ENCODE peak calls at places on chromosomes 1 and 21, in six cellular contexts. S is PC-9, M is IMR-90, K is mesendoderm, U is heart right ventricle, J is colonic mucosa. O is an unnamed sample.

GRCh38 chr1:94820918-94821317 is 761 bp downstream of the SLC44A3 start:
- DNase-seq in S (peak), M (no peak), K (no peak), U (no peak), J (no peak), O (no peak)

GRCh38 chr1:186536272-186536905 is 75.5 kb upstream of the PDC start:
- DNase-seq in S (no peak), M (peak), K (no peak), U (no peak), J (no peak), O (no peak)

GRCh38 chr1:12527564-12527963 is 90.4 kb downstream of the DHRS3 start:
- DNase-seq in S (no peak), M (no peak), K (no peak), U (no peak), J (no peak), O (peak)

GRCh38 chr1:175287377-175287776 is 94.8 kb upstream of the KIAA0040 start:
- DNase-seq in S (no peak), M (no peak), K (no peak), U (no peak), J (no peak), O (no peak)

GRCh38 chr1:196302981-196303380 is 305.3 kb downstream of the KCNT2 start:
- DNase-seq in S (no peak), M (no peak), K (peak), U (no peak), J (no peak), O (no peak)

GRCh38 chr1:186146971-186147370 is 228.1 kb downstream of the TPR start:
- DNase-seq in S (no peak), M (no peak), K (no peak), U (no peak), J (no peak), O (no peak)

GRCh38 chr1:225735252-225736149 is 42.1 kb upstream of the SRP9 start:
- DNase-seq in S (peak), M (peak), K (peak), U (peak), J (peak), O (peak)

GRCh38 chr1:147924813-147925212 is 3.4 kb upstream of the GPR89B start:
- DNase-seq in S (no peak), M (no peak), K (peak), U (no peak), J (no peak), O (no peak)

GRCh38 chr1:116826818-116827606 is 72.8 kb downstream of the CD2 start:
- DNase-seq in S (no peak), M (peak), K (peak), U (no peak), J (peak), O (no peak)

GRCh38 chr1:223444411-223444810 is 51.2 kb downstream of the CCDC185 start:
- DNase-seq in S (no peak), M (no peak), K (no peak), U (no peak), J (no peak), O (no peak)

GRCh38 chr1:237393632-237394031 is 351.6 kb downstream of the RYR2 start:
- DNase-seq in S (no peak), M (no peak), K (no peak), U (no peak), J (no peak), O (no peak)

GRCh38 chr1:29473167-29473855 is 237.0 kb downstream of the PTPRU start:
- DNase-seq in S (no peak), M (no peak), K (no peak), U (no peak), J (no peak), O (no peak)

GRCh38 chr1:73576084-73576483 is 621.9 kb downstream of the LRRIQ3 start:
- DNase-seq in S (no peak), M (no peak), K (no peak), U (no peak), J (no peak), O (no peak)

GRCh38 chr1:27392778-27393635 is 585 bp downstream of the GPR3 start:
- DNase-seq in S (no peak), M (no peak), K (peak), U (no peak), J (no peak), O (no peak)

GRCh38 chr1:51131185-51131584 is 29.2 kb downstream of the C1orf185 start:
- DNase-seq in S (no peak), M (no peak), K (no peak), U (no peak), J (no peak), O (no peak)

GRCh38 chr1:214416417-214417212 is 134.8 kb downstream of the PTPN14 start:
- DNase-seq in S (no peak), M (peak), K (no peak), U (no peak), J (no peak), O (no peak)

GRCh38 chr1:243268284-243268653 is 12.4 kb downstream of the SDCCAG8 start:
- DNase-seq in S (peak), M (peak), K (no peak), U (no peak), J (no peak), O (no peak)

GRCh38 chr1:228494970-228495853 is 8.0 kb downstream of the RNF187 start:
- DNase-seq in S (no peak), M (no peak), K (no peak), U (no peak), J (no peak), O (no peak)

GRCh38 chr1:232011961-232012360 is 385.4 kb downstream of the DISC1 start:
- DNase-seq in S (no peak), M (peak), K (peak), U (no peak), J (no peak), O (no peak)

GRCh38 chr21:24076179-24076578 is 1531.1 kb downstream of the MRPL39 start:
- DNase-seq in S (no peak), M (peak), K (peak), U (no peak), J (no peak), O (no peak)

GRCh38 chr1:8343464-8344001 is 25.6 kb downstream of the SLC45A1 start:
- DNase-seq in S (peak), M (peak), K (no peak), U (peak), J (peak), O (peak)

GRCh38 chr1:151715726-151716404 is 738 bp downstream of the CELF3 start:
- DNase-seq in S (no peak), M (no peak), K (peak), U (no peak), J (no peak), O (no peak)

GRCh38 chr1:240599299-240599698 is 12.7 kb downstream of the GREM2 start:
- DNase-seq in S (no peak), M (no peak), K (no peak), U (no peak), J (no peak), O (no peak)

GRCh38 chr1:28871631-28872401 is 42.6 kb upstream of the EPB41 start:
- DNase-seq in S (no peak), M (no peak), K (no peak), U (no peak), J (no peak), O (no peak)

GRCh38 chr1:208511242-208511860 is 267.2 kb upstream of the PLXNA2 start:
- DNase-seq in S (no peak), M (no peak), K (no peak), U (no peak), J (no peak), O (no peak)

GRCh38 chr1:10744044-10744443 is 52.4 kb downstream of the CASZ1 start:
- DNase-seq in S (no peak), M (no peak), K (no peak), U (no peak), J (peak), O (no peak)

GRCh38 chr1:204599596-204599995 is 83.4 kb downstream of the MDM4 start:
- DNase-seq in S (no peak), M (no peak), K (no peak), U (no peak), J (no peak), O (no peak)

GRCh38 chr1:224450164-224450955 is 15.8 kb upstream of the WDR26 start:
- DNase-seq in S (no peak), M (no peak), K (no peak), U (no peak), J (no peak), O (no peak)

GRCh38 chr1:110040548-110040947 is 6.1 kb downstream of the STRIP1 start:
- DNase-seq in S (no peak), M (no peak), K (no peak), U (no peak), J (no peak), O (no peak)

GRCh38 chr21:30206551-30207251 is 9.2 kb downstream of the CLDN8 start:
- DNase-seq in S (peak), M (no peak), K (peak), U (no peak), J (no peak), O (no peak)

GRCh38 chr1:67700692-67701410 is 15.8 kb downstream of the GADD45A start:
- DNase-seq in S (peak), M (peak), K (peak), U (no peak), J (no peak), O (no peak)

GRCh38 chr1:228147768-228148167 is 2.0 kb upstream of the GJC2 start:
- DNase-seq in S (no peak), M (no peak), K (no peak), U (no peak), J (no peak), O (no peak)

GRCh38 chr1:178031856-178032320 is 62.0 kb upstream of the RASAL2 start:
- DNase-seq in S (peak), M (peak), K (peak), U (peak), J (peak), O (peak)

GRCh38 chr1:89974701-89975470 is 20.0 kb upstream of the ZNF326 start:
- DNase-seq in S (peak), M (peak), K (no peak), U (no peak), J (no peak), O (no peak)

GRCh38 chr1:89972024-89972423 is 22.9 kb upstream of the ZNF326 start:
- DNase-seq in S (no peak), M (no peak), K (no peak), U (no peak), J (no peak), O (no peak)

GRCh38 chr1:89973481-89974127 is 21.3 kb upstream of the ZNF326 start:
- DNase-seq in S (peak), M (no peak), K (peak), U (no peak), J (no peak), O (no peak)

GRCh38 chr1:89975540-89976125 is 19.3 kb upstream of the ZNF326 start:
- DNase-seq in S (peak), M (no peak), K (no peak), U (no peak), J (no peak), O (no peak)

GRCh38 chr1:89974211-89974610 is 20.7 kb upstream of the ZNF326 start:
- DNase-seq in S (peak), M (no peak), K (peak), U (no peak), J (no peak), O (no peak)
- H3K27ac ChIP-seq in S (peak), M (no peak), K (no peak), U (no peak), J (no peak), O (no peak)

GRCh38 chr21:45541221-45542039 is 810 bp downstream of the SLC19A1 start:
- DNase-seq in S (no peak), M (peak), K (no peak), U (peak), J (peak), O (peak)
- H3K27ac ChIP-seq in S (no peak), M (no peak), K (no peak), U (no peak), J (no peak), O (no peak)

DNA sequence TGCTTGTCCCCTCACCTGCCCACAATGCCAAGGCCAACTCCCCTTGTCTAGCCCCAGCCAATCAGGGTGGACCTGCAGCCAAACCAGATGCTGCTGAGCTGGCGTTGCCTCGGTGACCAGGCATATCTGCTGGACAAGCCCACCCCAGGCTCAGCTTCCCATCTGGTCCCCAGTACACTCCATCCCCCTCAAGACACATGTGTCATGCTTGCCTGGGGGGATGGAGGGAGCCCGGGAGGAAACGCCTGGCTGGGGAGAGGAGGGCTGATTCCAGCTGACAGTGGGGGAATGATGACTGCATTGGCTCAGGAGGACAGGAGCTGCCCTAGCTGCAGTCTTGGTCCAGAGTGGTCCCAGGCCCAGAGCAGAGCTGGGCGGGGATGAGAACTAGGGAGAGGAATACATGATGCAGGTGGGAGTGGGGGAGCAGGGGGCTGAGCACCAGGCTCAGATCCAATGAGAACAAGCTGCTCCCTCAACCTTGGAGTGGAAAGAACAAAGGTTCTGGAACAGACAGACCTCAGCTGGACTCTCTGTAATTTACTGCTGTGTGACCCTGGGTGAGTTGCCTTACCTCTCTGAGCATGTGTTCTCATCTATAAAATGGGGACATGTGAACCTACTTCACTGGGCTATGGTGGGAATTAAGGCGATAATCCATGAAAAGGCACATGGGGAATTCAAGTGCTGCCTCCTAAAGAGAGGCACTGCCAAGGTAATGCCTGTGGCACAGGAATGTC is 23.1 kb upstream of the ECE1 start:
- DNase-seq in S (no peak), M (peak), K (no peak), U (no peak), J (no peak), O (no peak)
- H3K27ac ChIP-seq in S (no peak), M (no peak), K (no peak), U (peak), J (no peak), O (peak)

DNA sequence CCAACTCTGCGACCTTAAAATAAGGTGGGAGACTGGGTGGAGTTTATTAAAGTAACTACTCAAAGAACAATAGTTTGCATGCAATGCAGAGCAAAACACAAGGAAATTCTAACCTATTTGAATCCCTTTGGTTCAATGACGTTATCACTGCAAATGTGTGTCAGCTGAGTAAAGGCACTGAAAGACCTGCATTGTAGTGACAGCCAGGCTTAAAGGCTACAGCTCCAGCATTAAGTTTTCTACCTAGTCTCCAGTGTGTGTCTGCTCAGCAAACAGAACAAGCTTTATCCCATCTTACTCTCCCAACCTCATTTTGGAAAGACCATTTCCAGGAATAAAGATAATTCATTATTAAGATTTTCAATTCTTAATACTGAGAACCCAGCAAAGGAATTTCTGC is 14.3 kb downstream of the PTP4A2 start:
- DNase-seq in S (no peak), M (no peak), K (no peak), U (no peak), J (no peak), O (no peak)
- H3K27ac ChIP-seq in S (peak), M (no peak), K (no peak), U (peak), J (no peak), O (no peak)

GRCh38 chr1:160544647-160545046 is 21.6 kb upstream of the SLAMF6 start:
- DNase-seq in S (no peak), M (peak), K (peak), U (no peak), J (no peak), O (no peak)
- H3K27ac ChIP-seq in S (no peak), M (no peak), K (no peak), U (no peak), J (no peak), O (no peak)

GRCh38 chr1:63981408-63981773 is 207.6 kb downstream of the ROR1 start:
- DNase-seq in S (peak), M (no peak), K (no peak), U (no peak), J (no peak), O (no peak)
- H3K27ac ChIP-seq in S (peak), M (no peak), K (no peak), U (no peak), J (no peak), O (peak)

GRCh38 chr1:155253208-155253607 is 2.1 kb downstream of the ENTREP3 start:
- DNase-seq in S (no peak), M (no peak), K (peak), U (no peak), J (no peak), O (no peak)
- H3K27ac ChIP-seq in S (no peak), M (no peak), K (no peak), U (no peak), J (no peak), O (no peak)

O was measured in pancreas.